ENCODE peak calls at places on chromosomes 5 and 9, in nine cellular contexts. O is sigmoid colon, Z is transverse colon, L is GM12891, C is lower leg skin, E is heart left ventricle, U is uterus, V is ovary, F is H54. B is an unnamed sample.
A peak's percentile ranks its signal among the peaks of the same experiment; 100 is the strongest.

GRCh38 chr5:569868-570361 is 42.2 kb upstream of the CEP72 start:
- DNase-seq in U (no peak), Z (no peak), E (no peak), L (no peak), F (no peak), O (peak; percentile 41), C (no peak), V (no peak), B (no peak)

GRCh38 chr5:179293276-179293675 is 52.0 kb downstream of the ADAMTS2 start:
- DNase-seq in V (no peak), Z (no peak), L (no peak), U (no peak), F (no peak), C (peak; percentile 43), O (peak; percentile 50), E (no peak), B (no peak)

GRCh38 chr9:126500600-126501382 is 112.9 kb upstream of the LMX1B start:
- DNase-seq in U (peak; percentile 72), C (peak; percentile 47), V (peak; percentile 75), L (peak; percentile 88), Z (peak; percentile 64), F (peak; percentile 91), O (peak; percentile 89), E (peak; percentile 83), B (peak; percentile 19)

GRCh38 chr5:144583493-144584154 is 413.0 kb downstream of the KCTD16 start:
- DNase-seq in U (no peak), Z (no peak), V (no peak), O (no peak), F (no peak), E (no peak), C (no peak), L (no peak), B (no peak)

GRCh38 chr9:93003552-93004407 is 54.7 kb upstream of the SUSD3 start:
- DNase-seq in L (peak; percentile 64), Z (peak; percentile 72), E (peak; percentile 57), U (peak; percentile 57), O (no peak), V (peak; percentile 69), F (peak; percentile 46), C (no peak), B (peak; percentile 73)

GRCh38 chr9:88753691-88754367 is 218.9 kb downstream of the NXNL2 start:
- DNase-seq in L (no peak), U (no peak), F (no peak), V (no peak), Z (no peak), E (peak; percentile 67), O (peak; percentile 74), C (no peak), B (no peak)

GRCh38 chr5:136062563-136063274 is 33.9 kb downstream of the TGFBI start:
- DNase-seq in O (no peak), E (no peak), F (no peak), C (no peak), Z (no peak), L (no peak), V (no peak), U (no peak), B (peak; percentile 77)

GRCh38 chr5:177483994-177484901 is 10.8 kb upstream of the DBN1 start:
- DNase-seq in L (no peak), C (no peak), O (no peak), E (no peak), F (no peak), Z (no peak), U (peak; percentile 55), V (no peak), B (no peak)

GRCh38 chr5:172417983-172418630 is 36.2 kb downstream of the SH3PXD2B start:
- DNase-seq in E (peak; percentile 94), L (no peak), V (peak; percentile 98), C (peak; percentile 97), O (peak; percentile 99), Z (peak; percentile 82), U (peak; percentile 99), F (peak; percentile 46), B (no peak)

GRCh38 chr5:43008369-43009158 is 31.6 kb downstream of the ANXA2R start:
- DNase-seq in V (peak; percentile 84), Z (peak; percentile 94), C (peak; percentile 90), O (peak; percentile 91), E (peak; percentile 89), L (no peak), U (peak; percentile 81), F (peak; percentile 46), B (peak; percentile 80)

GRCh38 chr5:43010956-43011355 is 29.2 kb downstream of the ANXA2R start:
- DNase-seq in L (no peak), V (no peak), E (no peak), C (no peak), U (no peak), O (no peak), Z (no peak), F (no peak), B (no peak)

GRCh38 chr5:43006411-43007202 is 33.5 kb downstream of the ANXA2R start:
- DNase-seq in Z (no peak), O (no peak), E (no peak), C (no peak), V (no peak), F (no peak), U (no peak), L (no peak), B (no peak)

GRCh38 chr5:43007911-43008368 is 32.2 kb downstream of the ANXA2R start:
- DNase-seq in L (peak; percentile 37), F (peak; percentile 48), Z (peak; percentile 80), V (peak; percentile 55), E (peak; percentile 82), U (peak; percentile 44), O (peak; percentile 78), C (peak; percentile 60), B (no peak)

GRCh38 chr5:43007246-43007910 is 32.7 kb downstream of the ANXA2R start:
- DNase-seq in E (peak; percentile 88), L (peak; percentile 37), Z (peak; percentile 84), U (peak; percentile 82), F (peak; percentile 54), V (peak; percentile 82), C (peak; percentile 82), O (peak; percentile 89), B (no peak)
- TF ChIP-seq POLR2A in E (no peak), L (no peak), Z (no peak), U (no peak), F (peak; percentile 25), V (no peak), C (no peak), O (no peak), B (no peak)

DNA sequence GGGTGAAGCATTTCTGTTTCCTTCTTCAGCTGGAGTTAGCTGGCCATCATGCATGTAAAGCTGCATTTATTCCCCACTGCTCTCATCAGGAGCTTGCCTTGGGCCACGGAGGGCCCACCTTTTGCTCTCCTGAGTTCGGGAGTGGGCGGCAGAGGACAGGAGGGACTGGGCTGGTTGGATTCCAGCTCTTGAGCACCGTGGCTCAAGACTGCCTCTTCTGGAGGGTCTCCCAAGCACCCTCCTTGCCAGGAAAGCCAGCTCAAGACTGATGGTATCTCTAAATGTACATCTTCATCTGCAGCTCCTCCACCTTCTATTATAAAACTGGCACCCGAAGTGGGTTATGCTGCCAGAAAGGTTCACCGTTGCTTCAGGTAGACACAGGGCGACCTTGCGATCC is 399.6 kb upstream of the IRX1 start:
- DNase-seq in Z (no peak), F (no peak), V (no peak), U (no peak), O (no peak), L (no peak), C (no peak), E (no peak), B (no peak)
- TF ChIP-seq POLR2A in Z (no peak), F (no peak), V (no peak), U (no peak), O (no peak), L (no peak), C (no peak), E (no peak), B (no peak)

GRCh38 chr9:121207371-121207940 is 5.8 kb upstream of the RAB14 start:
- DNase-seq in Z (no peak), O (no peak), F (no peak), L (no peak), E (no peak), C (no peak), U (no peak), V (no peak), B (no peak)
- TF ChIP-seq POLR2A in Z (no peak), O (no peak), F (no peak), L (no peak), E (no peak), C (no peak), U (no peak), V (no peak), B (no peak)

GRCh38 chr5:150410524-150411244 is 2.0 kb downstream of the CD74 start:
- DNase-seq in Z (peak; percentile 81), F (peak; percentile 75), V (peak; percentile 69), U (peak; percentile 86), L (no peak), E (peak; percentile 75), C (peak; percentile 79), O (peak; percentile 88), B (peak; percentile 49)
- TF ChIP-seq POLR2A in Z (no peak), F (no peak), V (no peak), U (no peak), L (peak; percentile 95), E (no peak), C (no peak), O (no peak), B (no peak)

GRCh38 chr5:54703091-54703490 is 185.5 kb downstream of the SNX18 start:
- DNase-seq in C (no peak), O (peak; percentile 73), E (peak; percentile 53), V (no peak), L (no peak), U (peak; percentile 46), F (peak; percentile 30), Z (no peak), B (no peak)
- TF ChIP-seq POLR2A in C (no peak), O (no peak), E (no peak), V (no peak), L (no peak), U (no peak), F (no peak), Z (no peak), B (no peak)

GRCh38 chr5:168291281-168291960 is at the start of gene WWC1:
- DNase-seq in C (peak; percentile 43), E (no peak), L (peak; percentile 80), U (no peak), F (peak; percentile 63), O (no peak), Z (peak; percentile 91), V (no peak), B (peak; percentile 79)
- TF ChIP-seq POLR2A in C (no peak), E (no peak), L (no peak), U (no peak), F (no peak), O (no peak), Z (peak; percentile 63), V (no peak), B (peak; percentile 52)

DNA sequence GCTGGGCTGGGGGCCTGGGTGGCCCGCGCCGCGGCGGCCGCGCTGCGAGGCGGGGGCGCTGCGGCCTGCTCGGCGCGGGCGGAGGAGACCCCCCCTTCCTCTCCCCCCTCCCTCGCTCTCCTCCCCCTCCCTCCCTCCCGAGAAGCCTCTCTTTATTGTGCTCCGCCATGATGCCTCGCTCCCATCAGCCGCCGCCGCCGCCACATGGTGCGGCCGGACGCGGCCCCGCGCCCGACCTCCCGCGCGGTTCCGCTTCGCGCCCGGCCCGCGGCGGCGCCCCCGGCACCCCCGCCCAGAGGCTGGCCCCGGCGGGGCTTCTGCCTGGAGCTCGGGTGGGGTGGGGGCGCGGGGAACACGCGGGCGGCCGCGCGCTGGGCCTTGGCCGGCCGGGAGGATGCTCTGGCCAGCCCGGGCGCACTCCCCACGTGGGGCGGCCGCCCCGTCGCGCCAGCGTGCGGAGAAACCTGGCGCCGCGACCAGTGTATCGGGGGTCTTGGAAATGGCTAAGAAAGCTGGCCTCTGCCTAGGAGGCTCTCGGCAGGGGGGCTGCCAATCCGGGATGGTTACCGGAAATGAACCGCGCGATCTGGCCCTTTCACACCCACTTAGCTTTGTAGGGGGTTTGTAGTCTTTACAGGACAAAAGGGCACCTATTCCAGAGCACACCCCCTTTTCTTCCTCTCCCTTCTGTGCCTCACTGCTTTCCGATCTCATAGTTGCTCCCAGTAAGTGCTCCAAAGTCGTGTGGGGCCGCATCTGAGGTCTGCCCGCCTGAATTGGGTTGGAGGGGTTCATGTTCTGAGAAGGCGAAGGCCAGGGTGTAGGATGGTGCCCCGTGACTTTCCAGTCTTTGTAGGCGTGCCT is 1.0 kb downstream of the SET start:
- DNase-seq in V (peak; percentile 50), C (no peak), O (peak; percentile 76), L (no peak), E (peak; percentile 56), U (peak; percentile 47), F (peak; percentile 77), Z (peak; percentile 46), B (no peak)
- TF ChIP-seq POLR2A in V (no peak), C (no peak), O (no peak), L (peak; percentile 33), E (no peak), U (no peak), F (peak; percentile 7), Z (no peak), B (no peak)

B was measured in HCT116.